ENCODE peak calls at places on chromosomes 2 and 18, in eight cellular contexts. One of them, this sample, is unnamed.

GRCh38 chr18:79791141-79791972 is 6.4 kb upstream of the KCNG2 start:
- DNase-seq in astrocyte of the spinal cord: peak
- DNase-seq in SJCRH30: peak
- DNase-seq in HCT116: no peak
- DNase-seq in IMR-90: peak
- DNase-seq in uterus: no peak
- DNase-seq in tibial nerve: no peak
- DNase-seq in CD8-positive, alpha-beta memory T cell: no peak
- DNase-seq in this sample: peak

GRCh38 chr2:234334146-234334545 is 162.7 kb downstream of the ARL4C start:
- DNase-seq in SJCRH30: peak
- DNase-seq in HCT116: no peak
- DNase-seq in IMR-90: no peak
- DNase-seq in tibial nerve: no peak
- DNase-seq in astrocyte of the spinal cord: no peak
- DNase-seq in CD8-positive, alpha-beta memory T cell: no peak
- DNase-seq in uterus: no peak
- DNase-seq in this sample: no peak

GRCh38 chr2:240888890-240889573 is 6.9 kb downstream of the MAB21L4 start:
- DNase-seq in uterus: no peak
- DNase-seq in SJCRH30: no peak
- DNase-seq in tibial nerve: no peak
- DNase-seq in HCT116: no peak
- DNase-seq in astrocyte of the spinal cord: no peak
- DNase-seq in IMR-90: no peak
- DNase-seq in CD8-positive, alpha-beta memory T cell: no peak
- DNase-seq in this sample: no peak

GRCh38 chr2:205580591-205580990 is 101.7 kb upstream of the NRP2 start:
- DNase-seq in HCT116: no peak
- DNase-seq in SJCRH30: no peak
- DNase-seq in CD8-positive, alpha-beta memory T cell: no peak
- DNase-seq in IMR-90: peak
- DNase-seq in uterus: no peak
- DNase-seq in tibial nerve: no peak
- DNase-seq in astrocyte of the spinal cord: peak
- DNase-seq in this sample: no peak

GRCh38 chr2:147845608-147846002 is 776 bp downstream of the ACVR2A start:
- DNase-seq in uterus: no peak
- DNase-seq in CD8-positive, alpha-beta memory T cell: no peak
- DNase-seq in astrocyte of the spinal cord: peak
- DNase-seq in tibial nerve: no peak
- DNase-seq in HCT116: no peak
- DNase-seq in IMR-90: peak
- DNase-seq in SJCRH30: peak
- DNase-seq in this sample: no peak

GRCh38 chr2:188475945-188476344 is 184.3 kb downstream of the GULP1 start:
- DNase-seq in HCT116: no peak
- DNase-seq in uterus: no peak
- DNase-seq in SJCRH30: peak
- DNase-seq in IMR-90: peak
- DNase-seq in tibial nerve: no peak
- DNase-seq in CD8-positive, alpha-beta memory T cell: no peak
- DNase-seq in astrocyte of the spinal cord: peak
- DNase-seq in this sample: peak

GRCh38 chr18:12543697-12544096 is 114.2 kb downstream of the SPIRE1 start:
- DNase-seq in CD8-positive, alpha-beta memory T cell: no peak
- DNase-seq in tibial nerve: no peak
- DNase-seq in HCT116: no peak
- DNase-seq in uterus: no peak
- DNase-seq in IMR-90: peak
- DNase-seq in SJCRH30: no peak
- DNase-seq in astrocyte of the spinal cord: peak
- DNase-seq in this sample: no peak

GRCh38 chr2:239307921-239308620 is 92.7 kb downstream of the HDAC4 start:
- DNase-seq in IMR-90: no peak
- DNase-seq in CD8-positive, alpha-beta memory T cell: no peak
- DNase-seq in astrocyte of the spinal cord: no peak
- DNase-seq in HCT116: no peak
- DNase-seq in tibial nerve: no peak
- DNase-seq in uterus: peak
- DNase-seq in SJCRH30: no peak
- DNase-seq in this sample: no peak

GRCh38 chr2:71935291-71935848 is 212.3 kb downstream of the CYP26B1 start:
- DNase-seq in uterus: peak
- DNase-seq in SJCRH30: no peak
- DNase-seq in CD8-positive, alpha-beta memory T cell: no peak
- DNase-seq in HCT116: no peak
- DNase-seq in IMR-90: no peak
- DNase-seq in astrocyte of the spinal cord: peak
- DNase-seq in tibial nerve: peak
- DNase-seq in this sample: no peak

GRCh38 chr18:29184654-29185053 is 1007.7 kb upstream of the CDH2 start:
- DNase-seq in SJCRH30: no peak
- DNase-seq in IMR-90: peak
- DNase-seq in HCT116: no peak
- DNase-seq in tibial nerve: no peak
- DNase-seq in astrocyte of the spinal cord: peak
- DNase-seq in CD8-positive, alpha-beta memory T cell: no peak
- DNase-seq in uterus: no peak
- DNase-seq in this sample: no peak

GRCh38 chr2:189673661-189674373 is 653 bp upstream of the ANKAR start:
- DNase-seq in HCT116: no peak
- DNase-seq in CD8-positive, alpha-beta memory T cell: no peak
- DNase-seq in IMR-90: no peak
- DNase-seq in uterus: no peak
- DNase-seq in SJCRH30: no peak
- DNase-seq in tibial nerve: no peak
- DNase-seq in astrocyte of the spinal cord: peak
- DNase-seq in this sample: no peak
- H3K4me3 ChIP-seq in HCT116: no peak
- H3K4me3 ChIP-seq in CD8-positive, alpha-beta memory T cell: peak
- H3K4me3 ChIP-seq in IMR-90: peak
- H3K4me3 ChIP-seq in uterus: peak
- H3K4me3 ChIP-seq in SJCRH30: peak
- H3K4me3 ChIP-seq in tibial nerve: peak
- H3K4me3 ChIP-seq in astrocyte of the spinal cord: peak
- H3K4me3 ChIP-seq in this sample: peak

GRCh38 chr2:111219285-111219684 is 98.6 kb downstream of the BCL2L11 start:
- DNase-seq in tibial nerve: no peak
- DNase-seq in uterus: no peak
- DNase-seq in HCT116: no peak
- DNase-seq in CD8-positive, alpha-beta memory T cell: no peak
- DNase-seq in SJCRH30: peak
- DNase-seq in astrocyte of the spinal cord: peak
- DNase-seq in IMR-90: peak
- DNase-seq in this sample: no peak

GRCh38 chr2:111221701-111222100 is 101.0 kb downstream of the BCL2L11 start:
- DNase-seq in IMR-90: no peak
- DNase-seq in HCT116: no peak
- DNase-seq in astrocyte of the spinal cord: no peak
- DNase-seq in uterus: no peak
- DNase-seq in SJCRH30: no peak
- DNase-seq in CD8-positive, alpha-beta memory T cell: no peak
- DNase-seq in tibial nerve: no peak
- DNase-seq in this sample: no peak

GRCh38 chr2:111222204-111222866 is 101.6 kb downstream of the BCL2L11 start:
- DNase-seq in astrocyte of the spinal cord: no peak
- DNase-seq in tibial nerve: no peak
- DNase-seq in uterus: no peak
- DNase-seq in HCT116: no peak
- DNase-seq in IMR-90: no peak
- DNase-seq in SJCRH30: no peak
- DNase-seq in CD8-positive, alpha-beta memory T cell: no peak
- DNase-seq in this sample: no peak

GRCh38 chr2:111216811-111217652 is 96.3 kb downstream of the BCL2L11 start:
- DNase-seq in IMR-90: no peak
- DNase-seq in tibial nerve: no peak
- DNase-seq in uterus: no peak
- DNase-seq in CD8-positive, alpha-beta memory T cell: no peak
- DNase-seq in SJCRH30: no peak
- DNase-seq in HCT116: no peak
- DNase-seq in astrocyte of the spinal cord: no peak
- DNase-seq in this sample: no peak

GRCh38 chr2:111219734-111220505 is 99.2 kb downstream of the BCL2L11 start:
- DNase-seq in CD8-positive, alpha-beta memory T cell: no peak
- DNase-seq in astrocyte of the spinal cord: peak
- DNase-seq in SJCRH30: no peak
- DNase-seq in HCT116: no peak
- DNase-seq in uterus: no peak
- DNase-seq in IMR-90: no peak
- DNase-seq in tibial nerve: no peak
- DNase-seq in this sample: no peak
- H3K4me3 ChIP-seq in CD8-positive, alpha-beta memory T cell: no peak
- H3K4me3 ChIP-seq in astrocyte of the spinal cord: no peak
- H3K4me3 ChIP-seq in SJCRH30: no peak
- H3K4me3 ChIP-seq in HCT116: no peak
- H3K4me3 ChIP-seq in uterus: no peak
- H3K4me3 ChIP-seq in IMR-90: no peak
- H3K4me3 ChIP-seq in tibial nerve: no peak
- H3K4me3 ChIP-seq in this sample: no peak

GRCh38 chr2:43941359-43941758 is 54.4 kb downstream of the LRPPRC start:
- DNase-seq in tibial nerve: no peak
- DNase-seq in HCT116: no peak
- DNase-seq in uterus: no peak
- DNase-seq in SJCRH30: no peak
- DNase-seq in astrocyte of the spinal cord: no peak
- DNase-seq in CD8-positive, alpha-beta memory T cell: no peak
- DNase-seq in IMR-90: no peak
- DNase-seq in this sample: no peak
- H3K4me3 ChIP-seq in tibial nerve: no peak
- H3K4me3 ChIP-seq in HCT116: no peak
- H3K4me3 ChIP-seq in uterus: no peak
- H3K4me3 ChIP-seq in SJCRH30: no peak
- H3K4me3 ChIP-seq in astrocyte of the spinal cord: no peak
- H3K4me3 ChIP-seq in CD8-positive, alpha-beta memory T cell: no peak
- H3K4me3 ChIP-seq in IMR-90: no peak
- H3K4me3 ChIP-seq in this sample: no peak

DNA sequence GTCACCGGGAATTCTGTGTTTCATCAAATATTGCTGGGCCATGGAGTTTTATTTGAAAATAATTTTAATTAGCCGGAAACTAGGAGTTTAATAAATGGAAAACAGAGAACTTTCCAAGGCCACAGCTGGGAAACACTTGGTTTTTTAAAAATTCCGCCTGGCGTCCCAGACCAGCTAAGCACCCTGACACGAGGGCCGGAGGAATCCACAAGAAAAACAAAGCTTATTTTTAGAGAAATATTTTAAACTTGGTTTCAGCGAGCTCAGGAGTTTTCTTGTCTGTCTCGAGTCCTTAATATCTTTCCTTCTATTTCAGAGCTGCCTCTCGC is 8.2 kb downstream of the ZFP36L2 start:
- DNase-seq in HCT116: no peak
- DNase-seq in tibial nerve: no peak
- DNase-seq in SJCRH30: peak
- DNase-seq in CD8-positive, alpha-beta memory T cell: no peak
- DNase-seq in astrocyte of the spinal cord: peak
- DNase-seq in IMR-90: peak
- DNase-seq in uterus: no peak
- DNase-seq in this sample: no peak
- H3K4me3 ChIP-seq in HCT116: no peak
- H3K4me3 ChIP-seq in tibial nerve: peak
- H3K4me3 ChIP-seq in SJCRH30: peak
- H3K4me3 ChIP-seq in CD8-positive, alpha-beta memory T cell: peak
- H3K4me3 ChIP-seq in astrocyte of the spinal cord: no peak
- H3K4me3 ChIP-seq in IMR-90: no peak
- H3K4me3 ChIP-seq in uterus: peak
- H3K4me3 ChIP-seq in this sample: peak

GRCh38 chr18:62715829-62716678 is 713 bp downstream of the PHLPP1 start:
- DNase-seq in astrocyte of the spinal cord: peak
- DNase-seq in IMR-90: peak
- DNase-seq in CD8-positive, alpha-beta memory T cell: peak
- DNase-seq in uterus: peak
- DNase-seq in tibial nerve: no peak
- DNase-seq in HCT116: peak
- DNase-seq in SJCRH30: peak
- DNase-seq in this sample: no peak

GRCh38 chr18:62717850-62718229 is 2.5 kb downstream of the PHLPP1 start:
- DNase-seq in uterus: no peak
- DNase-seq in HCT116: no peak
- DNase-seq in SJCRH30: no peak
- DNase-seq in IMR-90: peak
- DNase-seq in CD8-positive, alpha-beta memory T cell: no peak
- DNase-seq in tibial nerve: no peak
- DNase-seq in astrocyte of the spinal cord: peak
- DNase-seq in this sample: no peak

GRCh38 chr18:62715439-62715792 is at the start of gene PHLPP1:
- DNase-seq in CD8-positive, alpha-beta memory T cell: no peak
- DNase-seq in uterus: no peak
- DNase-seq in HCT116: no peak
- DNase-seq in tibial nerve: no peak
- DNase-seq in SJCRH30: no peak
- DNase-seq in IMR-90: no peak
- DNase-seq in astrocyte of the spinal cord: no peak
- DNase-seq in this sample: no peak

GRCh38 chr18:62717059-62717849 is 1.9 kb downstream of the PHLPP1 start:
- DNase-seq in astrocyte of the spinal cord: peak
- DNase-seq in SJCRH30: peak
- DNase-seq in CD8-positive, alpha-beta memory T cell: no peak
- DNase-seq in HCT116: peak
- DNase-seq in tibial nerve: no peak
- DNase-seq in IMR-90: peak
- DNase-seq in uterus: no peak
- DNase-seq in this sample: no peak

GRCh38 chr18:62716679-62717058 is 1.3 kb downstream of the PHLPP1 start:
- DNase-seq in uterus: peak
- DNase-seq in tibial nerve: no peak
- DNase-seq in astrocyte of the spinal cord: peak
- DNase-seq in HCT116: no peak
- DNase-seq in IMR-90: no peak
- DNase-seq in CD8-positive, alpha-beta memory T cell: peak
- DNase-seq in SJCRH30: peak
- DNase-seq in this sample: no peak
- H3K4me3 ChIP-seq in uterus: peak
- H3K4me3 ChIP-seq in tibial nerve: peak
- H3K4me3 ChIP-seq in astrocyte of the spinal cord: peak
- H3K4me3 ChIP-seq in HCT116: peak
- H3K4me3 ChIP-seq in IMR-90: peak
- H3K4me3 ChIP-seq in CD8-positive, alpha-beta memory T cell: no peak
- H3K4me3 ChIP-seq in SJCRH30: peak
- H3K4me3 ChIP-seq in this sample: peak

DNA sequence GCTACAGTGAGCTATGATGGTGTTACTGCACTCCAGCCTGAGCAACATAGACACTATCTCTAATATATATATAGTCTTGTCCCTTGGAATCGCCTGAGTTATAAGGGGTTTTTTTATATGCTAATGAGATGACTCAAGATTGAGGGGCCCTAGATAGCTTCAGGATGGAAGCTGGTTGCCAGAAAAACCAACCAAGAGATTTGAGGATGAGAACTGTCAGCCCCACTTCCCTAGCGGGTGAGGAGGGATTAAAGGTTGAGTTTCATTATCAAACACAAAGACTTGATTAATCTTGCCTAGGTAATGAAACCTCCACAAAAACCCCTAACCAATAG is 12.6 kb upstream of the GALM start:
- DNase-seq in SJCRH30: no peak
- DNase-seq in IMR-90: no peak
- DNase-seq in CD8-positive, alpha-beta memory T cell: no peak
- DNase-seq in tibial nerve: no peak
- DNase-seq in HCT116: no peak
- DNase-seq in astrocyte of the spinal cord: no peak
- DNase-seq in uterus: no peak
- DNase-seq in this sample: no peak
- H3K4me3 ChIP-seq in SJCRH30: no peak
- H3K4me3 ChIP-seq in IMR-90: no peak
- H3K4me3 ChIP-seq in CD8-positive, alpha-beta memory T cell: peak
- H3K4me3 ChIP-seq in tibial nerve: no peak
- H3K4me3 ChIP-seq in HCT116: no peak
- H3K4me3 ChIP-seq in astrocyte of the spinal cord: no peak
- H3K4me3 ChIP-seq in uterus: no peak
- H3K4me3 ChIP-seq in this sample: no peak

This sample was measured in HFF-Myc.